ENCODE peak calls at places on chromosomes 5 and 9, in eight cellular contexts. W is transverse colon; I is LHCN-M2; E is upper lobe of right lung; Y is stimulated activated CD4-positive, alpha-beta T cell treated with anti-CD3 and anti-CD28 coated beads, Interleukin-1b, Interleukin-23, amount 100 ng/mL, for 24 hours; D is activated CD8-positive, alpha-beta T cell treated with anti-CD3 and anti-CD28 coated beads for 36 hours; P is fibroblast of the aortic adventitia; B is activated CD4-positive, alpha-beta T cell treated with anti-CD3 and anti-CD28 coated beads, Interleukin-2, amount 50 U/mL, for 1 hour. O is an unnamed sample.

GRCh38 chr5:171445910-171446516 is 26.6 kb downstream of the FGF18 start:
- DNase-seq in W (no peak), I (peak), E (no peak), Y (no peak), D (no peak), P (peak), B (no peak), O (no peak)

GRCh38 chr9:124551472-124552339 is 44.5 kb upstream of the NR5A1 start:
- DNase-seq in W (peak), I (peak), E (peak), Y (no peak), D (peak), P (peak), B (peak), O (peak)

GRCh38 chr9:91500509-91501011 is 76.9 kb upstream of the NFIL3 start:
- DNase-seq in W (no peak), I (peak), E (no peak), Y (no peak), D (peak), P (peak), B (no peak), O (no peak)

GRCh38 chr5:16909464-16909863 is 26.6 kb downstream of the MYO10 start:
- DNase-seq in W (no peak), I (no peak), E (no peak), Y (no peak), D (no peak), P (no peak), B (no peak), O (no peak)

GRCh38 chr9:14391620-14392019 is 77.7 kb upstream of the NFIB start:
- DNase-seq in W (no peak), I (no peak), E (no peak), Y (no peak), D (no peak), P (no peak), B (no peak), O (no peak)

GRCh38 chr5:142587354-142587965 is 98.4 kb downstream of the FGF1 start:
- DNase-seq in W (no peak), I (peak), E (no peak), Y (no peak), D (peak), P (peak), B (no peak), O (no peak)

GRCh38 chr5:90037646-90038045 is 371.9 kb downstream of the CETN3 start:
- DNase-seq in W (no peak), I (peak), E (no peak), Y (no peak), D (no peak), P (peak), B (no peak), O (no peak)

GRCh38 chr5:127517480-127518318 is at the start of gene PRRC1:
- DNase-seq in W (peak), I (peak), E (peak), Y (peak), D (peak), P (peak), B (peak), O (peak)

GRCh38 chr9:114735732-114736131 is 53.7 kb upstream of the TEX48 start:
- DNase-seq in W (no peak), I (no peak), E (no peak), Y (no peak), D (no peak), P (no peak), B (no peak), O (no peak)

GRCh38 chr9:38232895-38233294 is 159.6 kb upstream of the ALDH1B1 start:
- DNase-seq in W (no peak), I (no peak), E (peak), Y (no peak), D (no peak), P (no peak), B (no peak), O (no peak)

GRCh38 chr5:176741566-176742211 is 68.7 kb upstream of the UNC5A start:
- DNase-seq in W (no peak), I (no peak), E (peak), Y (no peak), D (no peak), P (no peak), B (no peak), O (no peak)

GRCh38 chr9:17135578-17135904 is 701 bp downstream of the CNTLN start:
- DNase-seq in W (no peak), I (no peak), E (no peak), Y (no peak), D (peak), P (no peak), B (no peak), O (no peak)

GRCh38 chr5:139633295-139634027 is 14.7 kb upstream of the CXXC5 start:
- DNase-seq in W (peak), I (peak), E (peak), Y (peak), D (peak), P (peak), B (peak), O (peak)

GRCh38 chr5:152271420-152271819 is 133.7 kb downstream of the NMUR2 start:
- DNase-seq in W (no peak), I (peak), E (no peak), Y (no peak), D (no peak), P (no peak), B (no peak), O (peak)

GRCh38 chr5:2715856-2716255 is 35.6 kb downstream of the IRX2 start:
- DNase-seq in W (no peak), I (no peak), E (no peak), Y (no peak), D (no peak), P (no peak), B (no peak), O (peak)

GRCh38 chr5:13944564-13945195 is at the start of gene DNAH5:
- DNase-seq in W (no peak), I (peak), E (no peak), Y (no peak), D (no peak), P (no peak), B (no peak), O (no peak)

GRCh38 chr5:149938791-149939358 is 5.7 kb downstream of the PDE6A start:
- DNase-seq in W (no peak), I (peak), E (no peak), Y (no peak), D (no peak), P (peak), B (no peak), O (peak)

GRCh38 chr9:42386477-42386876 is 203.0 kb downstream of the SPATA31A6 start:
- DNase-seq in W (no peak), I (no peak), E (no peak), Y (no peak), D (no peak), P (no peak), B (no peak), O (no peak)

GRCh38 chr9:118612201-118612600 is 757.0 kb downstream of the BRINP1 start:
- DNase-seq in W (no peak), I (no peak), E (no peak), Y (no peak), D (no peak), P (no peak), B (no peak), O (no peak)

GRCh38 chr5:3542158-3542557 is 53.5 kb upstream of the IRX1 start:
- DNase-seq in W (no peak), I (no peak), E (no peak), Y (no peak), D (no peak), P (no peak), B (no peak), O (no peak)

O was measured in trophoblast cell.